ENCODE peak calls at places on chromosomes 2 and 18, in eight cellular contexts. L is cardiac muscle cell, B is neural progenitor cell, X is right lobe of liver, I is kidney, U is fibroblast of lung, T is adrenal gland, J is lower lobe of right lung. G is an unnamed sample.
A peak's percentile ranks its signal among the peaks of the same experiment; 100 is the strongest.

GRCh38 chr18:56319953-56320352 is 318.4 kb downstream of the TXNL1 start:
- DNase-seq in L (no peak), B (no peak), X (no peak), I (no peak), U (no peak), T (no peak), J (no peak), G (no peak)

GRCh38 chr2:109417701-109418335 is 195.9 kb downstream of the SEPTIN10 start:
- DNase-seq in L (no peak), B (no peak), X (no peak), I (peak; percentile 52), U (no peak), T (no peak), J (no peak), G (peak; percentile 74)

GRCh38 chr2:128667391-128667790 is 348.7 kb upstream of the HS6ST1 start:
- DNase-seq in L (no peak), B (no peak), X (no peak), I (no peak), U (no peak), T (no peak), J (no peak), G (no peak)

GRCh38 chr2:38444247-38444646 is 67.2 kb upstream of the ATL2 start:
- DNase-seq in L (no peak), B (peak; percentile 24), X (no peak), I (no peak), U (no peak), T (no peak), J (no peak), G (no peak)

GRCh38 chr18:57519668-57520424 is 66.7 kb downstream of the FECH start:
- DNase-seq in L (no peak), B (no peak), X (peak; percentile 29), I (no peak), U (no peak), T (no peak), J (no peak), G (no peak)

GRCh38 chr2:201248288-201248844 is 12.0 kb upstream of the CASP8 start:
- DNase-seq in L (no peak), B (no peak), X (no peak), I (no peak), U (no peak), T (no peak), J (no peak), G (no peak)

GRCh38 chr2:143128681-143129580 is at the start of gene ARHGAP15:
- DNase-seq in L (no peak), B (no peak), X (peak; percentile 28), I (no peak), U (no peak), T (no peak), J (peak; percentile 59), G (no peak)

GRCh38 chr18:62183578-62184195 is 3.2 kb downstream of the PIGN start:
- DNase-seq in L (peak; percentile 60), B (peak; percentile 60), X (no peak), I (no peak), U (peak; percentile 77), T (no peak), J (no peak), G (no peak)

GRCh38 chr2:26067980-26068507 is 34.2 kb downstream of the RAB10 start:
- DNase-seq in L (no peak), B (no peak), X (no peak), I (no peak), U (no peak), T (no peak), J (no peak), G (no peak)

GRCh38 chr2:222730346-222731065 is 59.0 kb downstream of the MOGAT1 start:
- DNase-seq in L (no peak), B (no peak), X (no peak), I (no peak), U (no peak), T (no peak), J (no peak), G (no peak)

GRCh38 chr2:234816491-234816890 is 135.3 kb upstream of the SH3BP4 start:
- DNase-seq in L (no peak), B (no peak), X (no peak), I (no peak), U (no peak), T (no peak), J (no peak), G (no peak)

GRCh38 chr2:144834954-144835633 is 315.2 kb upstream of the ZEB2 start:
- DNase-seq in L (no peak), B (no peak), X (no peak), I (peak; percentile 22), U (peak; percentile 81), T (no peak), J (no peak), G (no peak)

GRCh38 chr18:58046794-58047555 is 2.9 kb downstream of the NEDD4L start:
- DNase-seq in L (no peak), B (no peak), X (no peak), I (no peak), U (no peak), T (no peak), J (no peak), G (no peak)

GRCh38 chr18:9918016-9918680 is 4.3 kb downstream of the VAPA start:
- DNase-seq in L (no peak), B (no peak), X (no peak), I (no peak), U (no peak), T (no peak), J (no peak), G (no peak)

GRCh38 chr18:43830905-43831304 is 553.6 kb upstream of the SYT4 start:
- DNase-seq in L (no peak), B (no peak), X (no peak), I (no peak), U (peak; percentile 47), T (no peak), J (no peak), G (no peak)

GRCh38 chr2:130963849-130964793 is 127.4 kb downstream of the ARHGEF4 start:
- DNase-seq in L (peak; percentile 74), B (peak; percentile 85), X (peak; percentile 44), I (no peak), U (no peak), T (peak; percentile 18), J (no peak), G (no peak)

GRCh38 chr2:172969171-172969570 is 106.5 kb upstream of the MAP3K20 start:
- DNase-seq in L (no peak), B (no peak), X (no peak), I (no peak), U (peak; percentile 28), T (no peak), J (no peak), G (no peak)

GRCh38 chr18:38368886-38369285 is 803.3 kb upstream of the CELF4 start:
- DNase-seq in L (no peak), B (no peak), X (no peak), I (no peak), U (peak; percentile 11), T (no peak), J (no peak), G (no peak)

DNA sequence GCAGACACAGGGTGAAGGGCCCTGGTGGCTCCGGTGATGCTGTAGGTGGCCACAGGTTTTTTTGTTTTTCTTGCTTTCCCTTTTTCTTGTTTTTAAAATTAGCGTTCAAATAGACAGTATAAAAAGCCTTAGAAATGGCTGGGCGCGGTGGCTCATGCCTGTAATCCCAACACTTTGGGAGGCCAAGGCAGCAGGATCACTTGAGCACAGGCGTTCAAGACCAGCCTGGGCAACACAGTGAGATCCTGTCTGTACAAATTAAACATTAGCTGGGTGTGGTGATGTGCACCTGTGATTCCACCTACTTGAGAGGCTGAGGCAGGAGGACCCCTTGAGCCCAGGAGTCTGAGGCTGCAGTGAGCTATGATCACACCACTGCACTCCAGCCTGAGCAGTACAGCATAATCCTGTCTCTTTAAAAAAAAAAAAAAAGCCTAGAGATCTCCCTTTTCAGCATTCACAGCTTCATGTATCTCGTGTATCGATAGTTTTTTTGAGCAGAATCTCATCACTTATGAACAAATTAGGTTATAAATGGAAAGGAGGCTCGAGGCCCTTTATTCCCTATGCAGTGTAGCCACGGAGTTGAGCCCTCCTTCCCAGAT is 50.7 kb downstream of the EMILIN2 start:
- DNase-seq in L (no peak), B (no peak), X (no peak), I (no peak), U (no peak), T (no peak), J (no peak), G (no peak)
- H3K4me1 ChIP-seq in L (peaks cover 74% of the 10 kb centered on the region), B (peaks cover 25% of the 10 kb centered on the region), X (no peaks in the 10 kb centered on the region), I (no peaks in the 10 kb centered on the region), U (peaks cover 7% of the 10 kb centered on the region), T (no peaks in the 10 kb centered on the region), J (peaks cover 14% of the 10 kb centered on the region), G (peaks cover 29% of the 10 kb centered on the region)

GRCh38 chr2:5791371-5791770 is 99.2 kb downstream of the SOX11 start:
- DNase-seq in L (no peak), B (no peak), X (no peak), I (no peak), U (no peak), T (no peak), J (no peak), G (no peak)

GRCh38 chr2:5794012-5794411 is 101.8 kb downstream of the SOX11 start:
- DNase-seq in L (no peak), B (no peak), X (no peak), I (no peak), U (no peak), T (no peak), J (no peak), G (no peak)

GRCh38 chr2:5788447-5788846 is 96.3 kb downstream of the SOX11 start:
- DNase-seq in L (no peak), B (no peak), X (no peak), I (no peak), U (no peak), T (no peak), J (no peak), G (no peak)
- H3K9me3 ChIP-seq in L (no peaks in the 10 kb centered on the region), B (peaks cover 16% of the 10 kb centered on the region), X (no peaks in the 10 kb centered on the region), I (peaks cover 3% of the 10 kb centered on the region), U (no peaks in the 10 kb centered on the region), T (peaks cover 7% of the 10 kb centered on the region), J (peaks cover 10% of the 10 kb centered on the region), G (peaks cover 4% of the 10 kb centered on the region)

GRCh38 chr2:174024524-174025270 is 59.5 kb upstream of the SP3 start:
- DNase-seq in L (peak; percentile 62), B (peak; percentile 80), X (no peak), I (peak; percentile 92), U (peak; percentile 93), T (peak; percentile 73), J (peak; percentile 71), G (no peak)
- H3K4me1 ChIP-seq in L (peaks cover 29% of the 10 kb centered on the region), B (peaks cover 55% of the 10 kb centered on the region), X (no peaks in the 10 kb centered on the region), I (no peaks in the 10 kb centered on the region), U (peaks cover 16% of the 10 kb centered on the region), T (no peaks in the 10 kb centered on the region), J (peaks cover 44% of the 10 kb centered on the region), G (peaks cover 62% of the 10 kb centered on the region)

DNA sequence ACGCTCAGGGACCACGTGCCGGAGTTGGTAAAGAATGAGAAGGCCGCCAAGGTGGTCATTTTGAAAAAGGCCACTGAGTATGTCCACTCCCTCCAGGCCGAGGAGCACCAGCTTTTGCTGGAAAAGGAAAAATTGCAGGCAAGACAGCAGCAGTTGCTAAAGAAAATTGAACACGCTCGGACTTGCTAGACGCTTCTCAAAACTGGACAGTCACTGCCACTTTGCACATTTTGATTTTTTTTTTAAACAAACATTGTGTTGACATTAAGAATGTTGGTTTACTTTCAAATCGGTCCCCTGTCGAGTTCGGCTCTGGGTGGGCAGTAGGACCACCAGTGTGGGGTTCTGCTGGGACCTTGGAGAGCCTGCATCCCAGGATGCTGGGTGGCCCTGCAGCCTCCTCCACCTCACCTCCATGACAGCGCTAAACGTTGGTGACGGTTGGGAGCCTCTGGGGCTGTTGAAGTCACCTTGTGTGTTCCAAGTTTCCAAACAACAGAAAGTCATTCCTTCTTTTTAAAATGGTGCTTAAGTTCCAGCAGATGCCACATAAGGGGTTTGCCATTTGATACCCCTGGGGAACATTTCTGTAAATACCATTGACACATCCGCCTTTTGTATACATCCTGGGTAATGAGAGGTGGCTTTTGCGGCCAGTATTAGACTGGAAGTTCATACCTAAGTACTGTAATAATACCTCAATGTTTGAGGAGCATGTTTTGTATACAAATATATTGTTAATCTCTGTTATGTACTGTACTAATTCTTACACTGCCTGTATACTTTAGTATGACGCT is 5.8 kb downstream of the MYCN start:
- DNase-seq in L (no peak), B (no peak), X (no peak), I (no peak), U (no peak), T (no peak), J (no peak), G (no peak)
- H3K9me3 ChIP-seq in L (no peaks in the 10 kb centered on the region), B (no peaks in the 10 kb centered on the region), X (no peaks in the 10 kb centered on the region), I (no peaks in the 10 kb centered on the region), U (no peaks in the 10 kb centered on the region), T (no peaks in the 10 kb centered on the region), J (no peaks in the 10 kb centered on the region), G (no peaks in the 10 kb centered on the region)

G was measured in Caco-2.